ENCODE peak calls at places on chromosomes 5 and 9, in ten cellular contexts. G is endothelial cell, P is left cardiac atrium, F is dorsolateral prefrontal cortex, R is GM04503, E is bronchial epithelial cell, W is fibroblast of the aortic adventitia, Z is heart right ventricle, T is stomach, S is tibial artery. B is an unnamed sample.

GRCh38 chr9:81613002-81613750 is 76.2 kb downstream of the TLE1 start:
- DNase-seq in G (no peak), P (peak), F (peak), R (peak), E (no peak), W (peak), Z (peak), T (no peak), S (peak), B (no peak)

GRCh38 chr9:129166962-129167557 is 11.0 kb downstream of the IER5L start:
- DNase-seq in G (no peak), P (peak), F (no peak), R (no peak), E (peak), W (peak), Z (peak), T (peak), S (peak), B (no peak)

GRCh38 chr5:121503111-121503840 is 348.4 kb upstream of the FTMT start:
- DNase-seq in G (peak), P (peak), F (peak), R (no peak), E (peak), W (no peak), Z (no peak), T (peak), S (no peak), B (no peak)

GRCh38 chr5:380701-381309 is 59.3 kb downstream of the AHRR start:
- DNase-seq in G (no peak), P (no peak), F (peak), R (no peak), E (no peak), W (peak), Z (no peak), T (no peak), S (peak), B (no peak)

GRCh38 chr5:54443264-54443663 is 12.2 kb upstream of the HSPB3 start:
- DNase-seq in G (peak), P (no peak), F (no peak), R (no peak), E (no peak), W (peak), Z (no peak), T (no peak), S (no peak), B (no peak)

GRCh38 chr9:123954921-123955320 is 25.0 kb upstream of the DENND1A start:
- DNase-seq in G (no peak), P (no peak), F (no peak), R (peak), E (peak), W (peak), Z (no peak), T (no peak), S (no peak), B (no peak)

GRCh38 chr9:114224247-114224610 is 68.9 kb downstream of the COL27A1 start:
- DNase-seq in G (no peak), P (no peak), F (no peak), R (no peak), E (peak), W (peak), Z (no peak), T (no peak), S (no peak), B (no peak)

GRCh38 chr5:25516136-25516535 is 871.4 kb upstream of the CDH10 start:
- DNase-seq in G (no peak), P (no peak), F (no peak), R (no peak), E (no peak), W (no peak), Z (no peak), T (no peak), S (no peak), B (no peak)

GRCh38 chr5:91146221-91146620 is 236.9 kb downstream of the ARRDC3 start:
- DNase-seq in G (no peak), P (no peak), F (no peak), R (no peak), E (peak), W (peak), Z (no peak), T (no peak), S (no peak), B (no peak)

GRCh38 chr9:110429453-110429852 is 91.8 kb upstream of the TXNDC8 start:
- DNase-seq in G (no peak), P (no peak), F (no peak), R (no peak), E (no peak), W (no peak), Z (no peak), T (no peak), S (no peak), B (no peak)

GRCh38 chr9:114803886-114804285 is 2.0 kb downstream of the TNFSF15 start:
- DNase-seq in G (no peak), P (no peak), F (no peak), R (no peak), E (no peak), W (no peak), Z (no peak), T (no peak), S (no peak), B (no peak)

GRCh38 chr9:137669261-137669672 is 50.5 kb downstream of the EHMT1 start:
- DNase-seq in G (no peak), P (no peak), F (no peak), R (no peak), E (no peak), W (no peak), Z (no peak), T (no peak), S (no peak), B (no peak)

GRCh38 chr5:98938459-98938858 is 9.7 kb upstream of the CHD1 start:
- DNase-seq in G (no peak), P (no peak), F (no peak), R (no peak), E (peak), W (peak), Z (no peak), T (no peak), S (no peak), B (no peak)

GRCh38 chr5:77129386-77129785 is 42.3 kb upstream of the ZBED3 start:
- DNase-seq in G (peak), P (peak), F (no peak), R (no peak), E (peak), W (no peak), Z (no peak), T (no peak), S (no peak), B (peak)

GRCh38 chr5:157828949-157829639 is 29.9 kb downstream of the CLINT1 start:
- DNase-seq in G (peak), P (no peak), F (no peak), R (no peak), E (peak), W (no peak), Z (no peak), T (no peak), S (no peak), B (no peak)

GRCh38 chr5:149886060-149886459 is 58.5 kb downstream of the PDE6A start:
- DNase-seq in G (no peak), P (no peak), F (no peak), R (no peak), E (no peak), W (peak), Z (no peak), T (no peak), S (no peak), B (no peak)

GRCh38 chr9:113609562-113610318 is 146.2 kb downstream of the RGS3 start:
- DNase-seq in G (peak), P (peak), F (peak), R (no peak), E (no peak), W (peak), Z (peak), T (peak), S (peak), B (peak)

B was measured in naive thymus-derived CD8-positive, alpha-beta T cell.